ENCODE peak calls at places on chromosomes 1 and 21, in five cellular contexts. V, C, X, Z and R are unnamed samples.

GRCh38 chr1:234826352-234826751 is 216.4 kb upstream of the IRF2BP2 start:
- DNase-seq in C (no peak), Z (no peak), X (no peak), V (no peak), R (no peak)

GRCh38 chr21:33975548-33976081 is 60.0 kb upstream of the ATP5PO start:
- DNase-seq in C (peak; percentile 65), V (no peak), Z (no peak), X (peak; percentile 74), R (peak; percentile 26)

GRCh38 chr1:153678519-153679336 is at the start of gene NPR1:
- DNase-seq in X (peak; percentile 31), C (peak; percentile 67), Z (peak; percentile 52), V (peak; percentile 70), R (peak; percentile 66)

GRCh38 chr1:168603501-168604107 is 27.2 kb downstream of the XCL1 start:
- DNase-seq in X (peak; percentile 53), C (peak; percentile 87), V (peak; percentile 82), Z (peak; percentile 89), R (peak; percentile 60)

GRCh38 chr1:2258996-2259395 is 30.9 kb downstream of the SKI start:
- DNase-seq in Z (no peak), V (no peak), X (no peak), C (peak; percentile 88), R (no peak)

GRCh38 chr1:209869242-209870149 is 41.7 kb downstream of the UTP25 start:
- DNase-seq in V (no peak), C (no peak), Z (no peak), X (no peak), R (no peak)

GRCh38 chr1:91884459-91885290 is 1.3 kb downstream of the TGFBR3 start:
- DNase-seq in Z (peak; percentile 7), C (peak; percentile 58), X (no peak), V (peak; percentile 68), R (no peak)

GRCh38 chr21:41767606-41768370 is 936 bp upstream of the RIPK4 start:
- DNase-seq in V (peak; percentile 44), X (peak; percentile 69), Z (no peak), C (no peak), R (no peak)

GRCh38 chr1:8663915-8664331 is 153.5 kb downstream of the RERE start:
- DNase-seq in V (no peak), X (no peak), Z (peak; percentile 4), C (peak; percentile 63), R (no peak)

GRCh38 chr1:195218428-195219212 is 1389.6 kb downstream of the KCNT2 start:
- DNase-seq in Z (no peak), C (no peak), V (no peak), X (no peak), R (no peak)

GRCh38 chr1:230459463-230459862 is 33.3 kb upstream of the PGBD5 start:
- DNase-seq in V (no peak), X (peak; percentile 87), C (no peak), Z (no peak), R (peak; percentile 35)

GRCh38 chr21:34569381-34569979 is 45.4 kb downstream of the RCAN1 start:
- DNase-seq in C (no peak), Z (no peak), V (no peak), X (no peak), R (no peak)

GRCh38 chr21:46226920-46227599 is 1.5 kb downstream of the LSS start:
- DNase-seq in Z (no peak), C (no peak), V (no peak), X (peak; percentile 86), R (no peak)

GRCh38 chr1:21439721-21440629 is at the start of gene NBPF3:
- DNase-seq in Z (peak; percentile 73), X (peak; percentile 93), V (peak; percentile 91), C (peak; percentile 95), R (peak; percentile 94)

GRCh38 chr1:101250656-101251272 is 13.9 kb downstream of the S1PR1 start:
- DNase-seq in Z (no peak), C (no peak), V (no peak), X (no peak), R (no peak)

GRCh38 chr1:35573198-35573775 is at the start of gene TFAP2E:
- DNase-seq in V (peak; percentile 86), C (peak; percentile 58), X (peak; percentile 41), Z (peak; percentile 31), R (peak; percentile 58)

GRCh38 chr21:28805885-28806284 is 186.8 kb downstream of the LTN1 start:
- DNase-seq in Z (no peak), C (no peak), V (no peak), X (no peak), R (peak; percentile 11)

GRCh38 chr1:190140644-190141043 is 337.0 kb downstream of the BRINP3 start:
- DNase-seq in V (no peak), X (no peak), Z (no peak), C (no peak), R (no peak)

GRCh38 chr1:61124691-61125090 is 42.3 kb downstream of the NFIA start:
- DNase-seq in C (no peak), V (no peak), X (no peak), Z (peak; percentile 7), R (no peak)

GRCh38 chr1:220225957-220226356 is 46.3 kb downstream of the RAB3GAP2 start:
- DNase-seq in V (no peak), C (no peak), X (no peak), Z (no peak), R (no peak)

GRCh38 chr1:11056504-11056903 is 3.3 kb downstream of the SRM start:
- DNase-seq in C (no peak), X (no peak), Z (no peak), V (no peak), R (no peak)

GRCh38 chr1:226104671-226105121 is 42.2 kb downstream of the H3-3A start:
- DNase-seq in V (no peak), Z (no peak), C (no peak), X (no peak), R (peak; percentile 72)

GRCh38 chr1:199173356-199173755 is 534.5 kb downstream of the PTPRC start:
- DNase-seq in Z (no peak), V (no peak), C (no peak), X (peak; percentile 34), R (no peak)

GRCh38 chr21:39125752-39126485 is 57.3 kb downstream of the PSMG1 start:
- DNase-seq in V (no peak), X (peak; percentile 62), Z (peak; percentile 56), C (peak; percentile 69), R (peak; percentile 53)

GRCh38 chr1:8541961-8542521 is 224.1 kb downstream of the SLC45A1 start:
- DNase-seq in X (no peak), C (no peak), V (no peak), Z (no peak), R (peak; percentile 3)

GRCh38 chr1:66048011-66048410 is 255.3 kb downstream of the PDE4B start:
- DNase-seq in V (no peak), Z (no peak), X (no peak), C (no peak), R (no peak)

GRCh38 chr1:180462099-180462498 is 40.3 kb downstream of the ACBD6 start:
- DNase-seq in C (no peak), Z (no peak), V (no peak), X (no peak), R (no peak)

GRCh38 chr1:235950318-235950717 is 83.6 kb upstream of the LYST start:
- DNase-seq in V (no peak), Z (no peak), C (no peak), X (no peak), R (no peak)

GRCh38 chr1:116286541-116286971 is 86.5 kb upstream of the ATP1A1 start:
- DNase-seq in Z (peak; percentile 36), C (no peak), X (no peak), V (no peak), R (peak; percentile 75)

GRCh38 chr1:27669876-27670275 is 2.1 kb downstream of the IFI6 start:
- DNase-seq in X (no peak), Z (no peak), C (no peak), V (no peak), R (no peak)

DNA sequence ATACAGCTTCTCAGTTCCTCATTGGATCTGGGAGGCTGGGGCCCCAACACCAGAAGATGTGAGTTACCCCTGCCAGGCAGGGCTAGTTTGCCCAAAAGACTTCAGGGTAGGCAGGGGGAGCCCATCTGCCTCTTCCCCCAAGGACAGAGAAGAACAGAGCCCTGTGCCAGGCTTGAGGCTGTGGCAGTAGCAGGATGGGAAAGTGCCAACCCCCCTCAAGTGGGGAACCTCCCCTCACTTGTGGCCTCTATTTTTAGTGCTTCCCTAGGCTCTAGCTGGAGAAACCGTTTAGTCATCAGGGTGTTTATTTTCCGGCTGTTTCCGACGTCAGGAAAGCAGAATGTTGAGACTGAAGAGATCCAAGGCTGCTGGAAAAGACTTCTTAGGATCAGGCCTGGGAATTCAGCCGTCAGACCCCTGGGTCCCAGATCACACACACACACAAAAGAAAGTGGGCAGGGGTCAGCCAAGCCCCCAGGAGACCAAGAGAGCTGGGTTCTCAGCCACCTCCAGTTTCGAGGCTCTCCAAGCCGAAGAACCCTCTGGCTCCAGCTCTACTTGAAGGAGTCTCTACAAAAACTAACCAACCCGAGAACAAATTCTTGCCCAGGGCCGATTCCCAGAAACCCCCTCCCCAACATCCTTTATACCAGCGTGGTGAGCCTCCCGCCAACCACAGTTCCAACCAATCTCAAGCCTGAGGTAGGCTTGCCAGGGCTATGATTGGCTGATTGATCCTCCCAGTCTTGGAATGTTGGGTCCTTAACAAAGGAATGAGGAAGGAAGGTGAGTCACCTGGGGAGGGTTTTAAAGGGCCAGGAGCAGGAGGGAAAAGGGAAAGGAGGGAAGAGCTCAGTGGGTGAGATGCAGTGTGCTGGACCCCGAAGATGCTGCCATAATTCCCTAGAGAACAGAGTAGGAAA is 2.4 kb upstream of the MEF2D start:
- DNase-seq in C (peak; percentile 85), V (no peak), X (peak; percentile 87), Z (no peak), R (peak; percentile 94)
- H3K4me3 ChIP-seq in C (peak overlapping the region; percentile 19), V (no peak overlapping the region), X (no peak overlapping the region), Z (no peak overlapping the region), R (peak overlapping the region; percentile 19)

DNA sequence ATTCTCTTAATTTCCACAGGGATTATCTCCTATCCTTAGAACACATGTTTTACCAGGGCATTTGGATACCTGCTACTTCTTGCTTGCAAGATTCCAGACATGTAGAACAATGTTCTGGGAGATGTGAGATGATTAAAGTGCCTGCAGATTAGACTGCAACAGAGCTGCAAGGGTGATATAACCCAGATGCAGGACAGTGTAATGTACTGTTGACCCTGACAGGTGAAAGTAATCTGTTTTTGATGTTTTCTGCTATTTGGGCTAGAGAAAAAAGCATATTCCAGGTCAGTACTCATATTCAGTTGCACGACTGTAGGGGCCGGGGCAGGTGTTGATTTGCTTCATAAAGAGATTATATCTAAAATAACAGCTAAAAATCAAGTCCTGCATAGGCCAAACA is 27.1 kb upstream of the TMEM54 start:
- DNase-seq in V (no peak), Z (no peak), X (no peak), C (no peak), R (no peak)
- H3K27me3 ChIP-seq in V (no peaks in the 10 kb centered on the region), Z (peaks cover 6% of the 10 kb centered on the region), X (no peaks in the 10 kb centered on the region), C (no peaks in the 10 kb centered on the region), R (no peaks in the 10 kb centered on the region)

GRCh38 chr1:248348475-248348874 is at the start of gene OR14C36:
- DNase-seq in V (no peak), Z (no peak), X (no peak), C (no peak), R (no peak)

GRCh38 chr1:248343451-248343850 is 5.1 kb upstream of the OR14C36 start:
- DNase-seq in Z (no peak), V (no peak), C (no peak), X (no peak), R (no peak)
- H3K9me3 ChIP-seq in Z (no peaks in the 10 kb centered on the region), V (no peaks in the 10 kb centered on the region), C (no peaks in the 10 kb centered on the region), X (peaks cover 7% of the 10 kb centered on the region), R (no peaks in the 10 kb centered on the region)

DNA sequence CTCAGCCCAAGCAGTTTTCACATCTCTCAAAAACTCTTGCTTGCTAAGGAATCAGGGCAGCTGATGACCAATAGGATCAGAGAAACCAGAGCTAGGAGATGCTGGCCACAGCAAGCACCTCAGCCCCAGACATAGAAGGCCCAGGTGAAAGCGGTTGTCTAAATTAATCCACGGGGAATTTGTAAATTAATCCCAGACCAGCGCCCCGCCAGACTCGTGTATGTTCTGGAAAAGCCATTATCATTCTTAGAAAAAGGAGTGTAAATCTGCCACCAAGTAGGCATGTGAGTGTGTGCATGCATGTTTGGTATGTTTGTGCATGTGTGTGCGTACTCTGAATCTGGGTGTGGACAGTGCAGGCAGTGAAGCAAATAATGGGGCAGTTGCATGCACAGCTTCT is 55.1 kb downstream of the KCND3 start:
- DNase-seq in V (no peak), Z (no peak), C (no peak), X (no peak), R (no peak)
- H3K4me3 ChIP-seq in V (no peak overlapping the region), Z (no peak overlapping the region), C (no peak overlapping the region), X (no peak overlapping the region), R (no peak overlapping the region)